ENCODE peak calls at places on chromosomes 16 and 17, in six cellular contexts. B is Peyer's patch; V is Caco-2; N is stomach; W is CD8-positive, alpha-beta T cell; L is cardiac muscle cell. U is an unnamed sample.
A peak's percentile ranks its signal among the peaks of the same experiment; 100 is the strongest.

GRCh38 chr17:48515925-48516900 is 14.6 kb downstream of the HOXB1 start:
- DNase-seq in B (no peak), W (no peak), N (no peak), L (no peak), V (peak; percentile 51), U (no peak)

GRCh38 chr16:70391881-70392481 is 45.3 kb downstream of the DDX19A start:
- DNase-seq in N (no peak), V (no peak), B (no peak), L (no peak), W (no peak), U (no peak)

GRCh38 chr16:54503436-54503835 is 216.8 kb upstream of the IRX3 start:
- DNase-seq in B (no peak), W (no peak), L (no peak), N (no peak), V (no peak), U (no peak)

GRCh38 chr17:71338396-71338795 is 782.4 kb upstream of the SOX9 start:
- DNase-seq in W (no peak), V (no peak), B (no peak), L (no peak), N (no peak), U (no peak)

GRCh38 chr17:78805301-78805700 is 23.2 kb upstream of the CYTH1 start:
- DNase-seq in V (no peak), B (no peak), N (peak; percentile 33), W (no peak), L (no peak), U (no peak)

GRCh38 chr16:53732296-53732929 is 28.5 kb downstream of the FTO start:
- DNase-seq in W (no peak), L (peak; percentile 22), N (peak; percentile 53), B (no peak), V (peak; percentile 91), U (no peak)

GRCh38 chr17:42999003-42999525 is 845 bp downstream of the RPL27 start:
- DNase-seq in N (no peak), L (no peak), W (no peak), B (no peak), V (no peak), U (no peak)

GRCh38 chr16:60123387-60124023 is 1389.4 kb upstream of the GOT2 start:
- DNase-seq in W (no peak), L (no peak), N (no peak), V (no peak), B (no peak), U (no peak)

GRCh38 chr17:42566873-42567573 is at the start of gene MLX:
- DNase-seq in W (peak; percentile 87), B (peak; percentile 98), V (peak; percentile 96), N (peak; percentile 97), L (peak; percentile 96), U (no peak)

GRCh38 chr16:11042205-11042604 is 97.8 kb downstream of the CLEC16A start:
- DNase-seq in L (no peak), V (no peak), W (no peak), B (no peak), N (no peak), U (no peak)

GRCh38 chr17:49944451-49944850 is 24.5 kb upstream of the DLX4 start:
- DNase-seq in N (no peak), V (no peak), L (no peak), W (no peak), B (no peak), U (no peak)

GRCh38 chr17:38621538-38621937 is 15.8 kb upstream of the SRCIN1 start:
- DNase-seq in V (no peak), B (no peak), W (no peak), N (no peak), L (no peak), U (no peak)

GRCh38 chr17:37827905-37828304 is 83.0 kb upstream of the HNF1B start:
- DNase-seq in W (no peak), V (no peak), N (no peak), L (no peak), B (no peak), U (no peak)

GRCh38 chr17:76382803-76383644 is 1.4 kb upstream of the SPHK1 start:
- DNase-seq in B (peak; percentile 76), N (peak; percentile 50), V (peak; percentile 62), W (peak; percentile 46), L (peak; percentile 63), U (no peak)

GRCh38 chr17:61926831-61927210 is 961 bp downstream of the INTS2 start:
- DNase-seq in L (no peak), W (no peak), N (no peak), V (no peak), B (no peak), U (no peak)

GRCh38 chr17:3535253-3535995 is 22.2 kb downstream of the TRPV3 start:
- DNase-seq in L (peak; percentile 79), V (no peak), N (peak; percentile 50), W (peak; percentile 31), B (peak; percentile 69), U (no peak)

GRCh38 chr16:75591001-75591852 is 25.0 kb downstream of the GABARAPL2 start:
- DNase-seq in W (no peak), N (no peak), L (peak; percentile 72), V (no peak), B (no peak), U (no peak)

GRCh38 chr17:80260791-80261158 is at the start of gene RNF213:
- DNase-seq in B (peak; percentile 85), V (peak; percentile 66), N (peak; percentile 68), W (peak; percentile 43), L (peak; percentile 70), U (no peak)

GRCh38 chr17:83186751-83187421 is 107.5 kb downstream of the METRNL start:
- DNase-seq in L (no peak), W (no peak), N (no peak), B (no peak), V (no peak), U (no peak)

GRCh38 chr16:18983565-18984424 is at the start of gene TMC7:
- DNase-seq in B (peak; percentile 94), N (peak; percentile 83), V (peak; percentile 95), L (peak; percentile 94), W (no peak), U (no peak)

GRCh38 chr17:8892338-8892690 is 24.8 kb upstream of the PIK3R6 start:
- DNase-seq in B (no peak), N (no peak), L (no peak), V (no peak), W (no peak), U (no peak)

GRCh38 chr17:81926451-81927144 is 937 bp downstream of the MAFG start:
- DNase-seq in L (peak; percentile 82), W (peak; percentile 31), V (peak; percentile 85), N (peak; percentile 89), B (peak; percentile 88), U (no peak)

GRCh38 chr17:81929253-81930141 is 2.0 kb upstream of the MAFG start:
- DNase-seq in B (no peak), N (no peak), V (no peak), L (no peak), W (no peak), U (no peak)

GRCh38 chr17:81927145-81927652 is 336 bp downstream of the MAFG start:
- DNase-seq in L (peak; percentile 29), N (no peak), B (no peak), V (no peak), W (no peak), U (no peak)

GRCh38 chr17:81928497-81929252 is 1.1 kb upstream of the MAFG start:
- DNase-seq in V (no peak), N (no peak), W (no peak), L (no peak), B (no peak), U (no peak)

GRCh38 chr17:81927653-81928496 is at the start of gene MAFG:
- DNase-seq in B (peak; percentile 92), V (peak; percentile 94), N (peak; percentile 94), L (peak; percentile 98), W (peak; percentile 84), U (no peak)
- TF ChIP-seq CTCF in B (no peak), V (peak; percentile 22), N (no peak), L (peak; percentile 43), W (no peak), U (peak; percentile 29)

GRCh38 chr16:57299719-57300386 is 15.4 kb upstream of the PLLP start:
- DNase-seq in L (peak; percentile 87), N (peak; percentile 83), V (peak; percentile 92), B (peak; percentile 80), W (peak; percentile 71), U (peak; percentile 83)
- TF ChIP-seq CTCF in L (no peak), N (no peak), V (peak; percentile 42), B (peak; percentile 32), W (no peak), U (peak; percentile 24)

GRCh38 chr16:67676939-67677338 is 10.3 kb downstream of the C16orf86 start:
- DNase-seq in V (no peak), B (no peak), L (no peak), W (no peak), N (no peak), U (no peak)

GRCh38 chr16:67678354-67679023 is 11.9 kb downstream of the C16orf86 start:
- DNase-seq in W (no peak), B (no peak), L (no peak), N (no peak), V (peak; percentile 43), U (no peak)

GRCh38 chr16:67675999-67676398 is 9.4 kb downstream of the C16orf86 start:
- DNase-seq in V (no peak), L (no peak), B (no peak), N (no peak), W (no peak), U (no peak)

GRCh38 chr16:67676516-67676915 is 9.9 kb downstream of the C16orf86 start:
- DNase-seq in N (no peak), V (no peak), L (no peak), B (no peak), W (no peak), U (no peak)

GRCh38 chr16:67677712-67678111 is 11.1 kb downstream of the C16orf86 start:
- DNase-seq in B (no peak), W (no peak), L (no peak), N (no peak), V (peak; percentile 64), U (no peak)
- TF ChIP-seq CTCF in B (no peak), W (no peak), L (no peak), N (no peak), V (no peak), U (no peak)

GRCh38 chr16:2799852-2800226 is 1.6 kb downstream of the PRSS41 start:
- DNase-seq in W (no peak), L (peak; percentile 26), V (peak; percentile 78), B (peak; percentile 52), N (peak; percentile 67), U (no peak)
- TF ChIP-seq CTCF in W (no peak), L (no peak), V (no peak), B (no peak), N (no peak), U (no peak)

DNA sequence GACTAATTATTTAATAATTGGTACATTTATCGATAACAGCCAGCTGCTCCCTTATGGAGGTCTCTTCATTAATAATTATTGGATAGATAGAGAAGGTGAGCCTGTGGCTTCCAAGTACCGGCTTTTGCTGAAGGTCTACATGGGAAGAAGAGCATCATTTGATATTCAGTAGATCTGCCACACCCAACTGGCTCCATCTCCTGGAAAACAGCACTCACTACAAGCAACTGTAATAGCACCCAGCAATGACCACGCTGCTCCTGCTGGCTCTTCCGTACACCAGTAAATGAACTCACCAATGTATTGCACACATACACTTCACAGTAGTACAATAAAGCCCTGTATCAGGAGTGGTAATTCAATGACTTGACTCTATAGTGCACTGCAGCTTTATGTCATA is 19.5 kb downstream of the MARVELD3 start:
- DNase-seq in L (peak; percentile 17), N (no peak), B (no peak), V (peak; percentile 57), W (no peak), U (no peak)
- TF ChIP-seq CTCF in L (peak; percentile 70), N (no peak), B (no peak), V (peak; percentile 74), W (no peak), U (peak; percentile 60)

U was measured in epithelial cell of proximal tubule.